ENCODE peak calls at places on chromosome 11, in six cellular contexts. J is SK-N-SH, K is HepG2, X is K562, P is H1, G is GM12878. R is an unnamed sample. For H3K27me3, the result is how much of the 10 kb centered on the place peaks cover.

GRCh38 chr11:14672635-14673034 is 29.0 kb downstream of the PDE3B start:
- DNase-seq in J (no peak), K (no peak), X (no peak), P (no peak), G (no peak), R (peak)

GRCh38 chr11:83069441-83070043 is 2.2 kb downstream of the RAB30 start:
- DNase-seq in J (no peak), K (no peak), X (no peak), P (no peak), G (no peak), R (no peak)

GRCh38 chr11:100849914-100850235 is 162.8 kb downstream of the ARHGAP42 start:
- DNase-seq in J (no peak), K (no peak), X (no peak), P (no peak), G (no peak), R (no peak)

GRCh38 chr11:28350216-28350615 is 242.0 kb downstream of the METTL15 start:
- DNase-seq in J (no peak), K (no peak), X (no peak), P (no peak), G (no peak), R (no peak)

GRCh38 chr11:36362902-36363301 is 66.8 kb downstream of the PRR5L start:
- DNase-seq in J (no peak), K (no peak), X (no peak), P (no peak), G (no peak), R (peak)

GRCh38 chr11:110901441-110901840 is 189.2 kb upstream of the ARHGAP20 start:
- DNase-seq in J (no peak), K (no peak), X (no peak), P (no peak), G (no peak), R (no peak)

GRCh38 chr11:77101043-77101537 is 1.6 kb upstream of the OMP start:
- DNase-seq in J (peak), K (peak), X (peak), P (no peak), G (no peak), R (peak)

GRCh38 chr11:101336858-101337257 is 207.2 kb upstream of the PGR start:
- DNase-seq in J (no peak), K (no peak), X (no peak), P (no peak), G (no peak), R (no peak)

GRCh38 chr11:27239305-27239942 is 123.6 kb downstream of the CCDC34 start:
- DNase-seq in J (no peak), K (no peak), X (no peak), P (no peak), G (no peak), R (peak)

GRCh38 chr11:90646706-90647105 is 423.9 kb upstream of the CHORDC1 start:
- DNase-seq in J (no peak), K (no peak), X (no peak), P (no peak), G (no peak), R (no peak)

GRCh38 chr11:133955091-133955846 is 1.5 kb downstream of the IGSF9B start:
- DNase-seq in J (peak), K (no peak), X (no peak), P (no peak), G (no peak), R (no peak)

DNA sequence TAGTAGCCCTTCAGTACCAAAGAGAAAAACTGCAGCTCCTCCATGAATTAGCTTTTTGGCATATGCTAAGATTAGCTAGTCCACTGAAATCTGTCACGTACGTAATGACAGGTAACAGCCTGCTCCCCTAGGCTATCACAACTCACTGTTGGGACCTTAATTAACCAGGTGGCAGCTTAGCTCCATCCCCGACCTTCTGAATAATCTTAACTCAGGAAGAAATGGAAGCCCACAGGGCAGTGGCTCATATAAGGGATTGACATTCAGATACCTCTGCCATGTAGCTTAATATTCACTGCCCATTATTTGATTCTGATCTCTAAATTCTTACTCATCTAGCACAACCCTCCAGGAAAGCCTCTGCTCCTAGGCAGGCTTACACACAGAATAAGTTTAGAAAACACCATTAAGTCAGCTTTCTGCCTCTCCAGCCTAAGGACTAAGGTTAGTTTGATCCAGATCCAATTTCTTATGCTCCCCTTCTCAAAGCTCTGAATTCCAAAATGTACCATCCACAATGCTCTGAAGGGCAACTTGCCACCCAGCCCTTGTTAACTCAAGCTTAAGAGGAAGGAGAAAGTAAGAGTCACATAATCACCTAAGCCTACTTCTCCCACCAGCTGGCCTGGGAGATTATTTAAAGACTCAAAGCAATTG is 5.0 kb downstream of the HSPA8 start:
- DNase-seq in J (no peak), K (no peak), X (peak), P (no peak), G (no peak), R (no peak)
- TF ChIP-seq USF2 in J (no peak), K (no peak), X (no peak), P (no peak), G (no peak), R (no peak)

GRCh38 chr11:125073616-125074483 is 10.7 kb downstream of the SLC37A2 start:
- DNase-seq in J (no peak), K (no peak), X (no peak), P (peak), G (no peak), R (no peak)

GRCh38 chr11:125072210-125072960 is 9.3 kb downstream of the SLC37A2 start:
- DNase-seq in J (no peak), K (peak), X (no peak), P (no peak), G (peak), R (no peak)

GRCh38 chr11:125071831-125072209 is 8.7 kb downstream of the SLC37A2 start:
- DNase-seq in J (peak), K (no peak), X (peak), P (no peak), G (no peak), R (no peak)

GRCh38 chr11:125074511-125075241 is 11.6 kb downstream of the SLC37A2 start:
- DNase-seq in J (peak), K (no peak), X (peak), P (no peak), G (no peak), R (no peak)

DNA sequence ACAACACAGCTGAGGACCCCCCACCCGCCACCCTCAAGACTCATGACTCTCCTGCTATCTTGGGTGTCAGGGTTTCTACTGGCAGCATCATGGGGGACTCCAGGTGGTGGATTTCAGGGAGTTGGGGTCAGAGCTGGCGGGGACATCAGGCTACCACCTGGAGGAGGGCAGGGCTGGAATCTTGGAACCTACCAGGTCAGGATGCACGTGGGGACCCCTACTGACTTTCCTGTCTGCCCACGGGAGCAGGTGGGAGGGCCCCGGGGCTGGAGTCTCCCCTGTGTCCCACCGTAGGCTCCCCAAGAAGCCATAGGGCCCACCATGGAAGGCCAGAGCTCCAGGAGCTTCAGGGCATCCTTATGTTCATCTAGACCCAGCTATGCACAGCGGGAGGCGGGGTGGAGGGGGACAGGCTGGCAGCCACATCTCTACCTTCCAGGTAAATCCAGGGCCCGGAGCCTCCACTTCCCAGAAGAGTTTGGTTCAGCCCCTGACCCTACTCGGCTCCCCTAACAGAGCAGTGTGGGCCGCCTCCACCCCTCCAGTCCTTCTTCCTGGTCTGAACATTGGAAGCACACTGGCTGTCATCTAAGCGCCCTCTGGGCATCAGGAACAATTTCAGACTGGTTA is 10.0 kb downstream of the SLC37A2 start:
- DNase-seq in J (no peak), K (no peak), X (no peak), P (no peak), G (no peak), R (no peak)
- H3K27me3 ChIP-seq in J (under half), K (under half), X (under half), P (under half), G (under half), R (under half)

DNA sequence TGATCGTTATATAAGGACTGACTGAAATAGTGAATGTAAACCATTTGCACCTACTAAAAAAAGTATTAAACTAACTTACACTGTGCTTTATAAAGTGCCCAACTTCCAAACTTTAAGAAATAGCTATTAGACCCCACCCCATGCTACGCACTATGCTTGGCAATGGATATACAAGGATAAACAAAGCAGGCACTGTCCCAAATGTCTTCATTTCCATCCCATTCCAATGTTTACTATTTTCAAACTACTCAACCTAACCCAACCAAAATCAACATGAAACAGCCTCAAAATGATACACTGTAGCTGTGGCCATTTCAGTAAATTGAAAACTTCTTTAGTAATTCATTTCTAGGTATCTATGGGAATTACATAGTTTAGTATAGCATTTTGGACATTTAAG is 12.5 kb downstream of the PHF21A start:
- DNase-seq in J (no peak), K (no peak), X (no peak), P (no peak), G (no peak), R (no peak)
- TF ChIP-seq USF2 in J (no peak), K (no peak), X (no peak), P (no peak), G (no peak), R (no peak)

DNA sequence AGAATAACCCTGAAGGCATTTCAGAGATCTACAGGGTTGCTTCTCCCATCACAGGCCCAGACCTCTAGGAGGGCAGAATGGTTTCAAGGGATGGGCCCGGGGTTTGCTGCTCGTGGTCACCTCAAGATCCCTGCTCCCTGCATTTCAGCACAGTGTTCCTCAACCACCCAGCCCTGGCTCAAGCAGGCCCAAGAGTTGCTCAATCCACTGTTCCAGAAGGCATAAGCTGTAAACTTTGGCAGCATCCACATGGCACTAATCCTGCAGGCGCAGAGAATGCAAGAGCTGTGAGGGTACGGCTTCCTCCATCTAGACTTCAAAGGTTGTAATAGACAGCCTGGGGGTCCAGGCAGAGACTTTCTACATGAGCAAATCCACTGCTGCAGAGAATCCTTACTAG is 225.0 kb upstream of the UBASH3B start:
- DNase-seq in J (no peak), K (no peak), X (no peak), P (no peak), G (no peak), R (no peak)
- H3K27me3 ChIP-seq in J (under half), K (under half), X (under half), P (under half), G (under half), R (under half)